ENCODE peak calls at places on chromosome 13, in six cellular contexts. N, P, R, D, T and C are unnamed samples.

GRCh38 chr13:28753208-28753892 is 34.6 kb upstream of the SLC46A3 start:
- DNase-seq in D (no peak), R (peak; percentile 30), T (peak; percentile 8), P (peak; percentile 95), N (no peak), C (peak; percentile 95)

GRCh38 chr13:33349996-33350826 is 64.7 kb upstream of the STARD13 start:
- DNase-seq in P (peak; percentile 37), R (peak; percentile 43), N (peak; percentile 42), D (no peak), T (no peak), C (peak; percentile 52)

GRCh38 chr13:44191504-44192171 is 182.0 kb upstream of the SERP2 start:
- DNase-seq in R (peak; percentile 33), N (peak; percentile 10), D (no peak), T (no peak), P (peak; percentile 90), C (peak; percentile 86)

GRCh38 chr13:83184819-83185218 is 697.5 kb downstream of the SLITRK1 start:
- DNase-seq in N (no peak), P (peak; percentile 65), D (no peak), T (no peak), R (no peak), C (peak; percentile 74)

GRCh38 chr13:109396266-109396665 is 390.1 kb downstream of the IRS2 start:
- DNase-seq in N (no peak), D (no peak), T (no peak), R (no peak), P (no peak), C (no peak)

GRCh38 chr13:109667754-109668360 is 118.5 kb downstream of the IRS2 start:
- DNase-seq in N (no peak), R (no peak), T (no peak), P (no peak), D (no peak), C (no peak)

GRCh38 chr13:32408999-32409313 is 19.0 kb downstream of the N4BP2L1 start:
- DNase-seq in T (no peak), N (no peak), D (no peak), P (no peak), R (no peak), C (no peak)

GRCh38 chr13:50353651-50354415 is 338.6 kb downstream of the KCNRG start:
- DNase-seq in P (peak; percentile 33), D (no peak), T (no peak), R (no peak), N (no peak), C (peak; percentile 20)

GRCh38 chr13:63972328-63972727 is 2556.7 kb upstream of the PCDH20 start:
- DNase-seq in P (no peak), D (no peak), T (no peak), N (no peak), R (no peak), C (no peak)

GRCh38 chr13:104408733-104409132 is 1342.5 kb upstream of the SLC10A2 start:
- DNase-seq in N (no peak), P (no peak), D (no peak), R (no peak), T (no peak), C (peak; percentile 11)

GRCh38 chr13:26531751-26532150 is 25.7 kb upstream of the WASF3 start:
- DNase-seq in T (no peak), P (no peak), N (no peak), D (no peak), R (no peak), C (no peak)

GRCh38 chr13:45849408-45849807 is 2.1 kb downstream of the SIAH3 start:
- DNase-seq in T (no peak), P (no peak), N (no peak), D (no peak), R (no peak), C (no peak)

GRCh38 chr13:67086260-67086659 is 143.9 kb downstream of the PCDH9 start:
- DNase-seq in T (no peak), R (no peak), D (no peak), N (no peak), P (no peak), C (no peak)

GRCh38 chr13:46633416-46633815 is 80.4 kb downstream of the LRCH1 start:
- DNase-seq in D (no peak), N (no peak), P (peak; percentile 81), T (no peak), R (no peak), C (peak; percentile 81)

GRCh38 chr13:26695360-26695705 is 65.3 kb downstream of the GPR12 start:
- DNase-seq in R (no peak), N (no peak), T (no peak), D (no peak), P (no peak), C (no peak)

GRCh38 chr13:65787087-65787486 is 1443.0 kb downstream of the PCDH9 start:
- DNase-seq in D (no peak), R (no peak), N (no peak), T (no peak), P (peak; percentile 3), C (peak; percentile 23)

GRCh38 chr13:107669356-107669755 is 546.0 kb downstream of the LIG4 start:
- DNase-seq in P (peak; percentile 3), T (no peak), R (no peak), N (no peak), D (no peak), C (no peak)

GRCh38 chr13:41179593-41180250 is 14.6 kb downstream of the KBTBD7 start:
- DNase-seq in N (no peak), T (no peak), R (no peak), P (peak; percentile 53), D (no peak), C (peak; percentile 36)

GRCh38 chr13:28429685-28430290 is 65.1 kb downstream of the FLT1 start:
- DNase-seq in D (no peak), N (no peak), P (no peak), T (no peak), R (no peak), C (peak; percentile 62)

GRCh38 chr13:40568672-40569350 is 97.6 kb downstream of the FOXO1 start:
- DNase-seq in D (no peak), P (peak; percentile 56), T (no peak), N (no peak), R (no peak), C (peak; percentile 45)

GRCh38 chr13:50990540-50991506 is 81.2 kb downstream of the RNASEH2B start:
- DNase-seq in T (no peak), D (no peak), P (peak; percentile 70), N (peak; percentile 26), R (no peak), C (peak; percentile 67)

GRCh38 chr13:53460776-53461175 is 432.2 kb downstream of the OLFM4 start:
- DNase-seq in D (no peak), T (no peak), P (no peak), N (no peak), R (no peak), C (no peak)

GRCh38 chr13:25232937-25233515 is 54.3 kb downstream of the MTMR6 start:
- DNase-seq in T (no peak), R (no peak), P (peak; percentile 38), D (no peak), N (no peak), C (peak; percentile 57)

GRCh38 chr13:41289463-41289881 is 21.6 kb upstream of the NAA16 start:
- DNase-seq in D (no peak), T (no peak), P (no peak), R (no peak), N (no peak), C (no peak)

GRCh38 chr13:73429691-73430090 is 370.9 kb downstream of the KLF5 start:
- DNase-seq in P (peak; percentile 53), D (no peak), R (peak; percentile 8), N (no peak), T (no peak), C (peak; percentile 66)

GRCh38 chr13:35714096-35714495 is 237.6 kb upstream of the MAB21L1 start:
- DNase-seq in N (no peak), P (no peak), D (no peak), T (no peak), R (no peak), C (no peak)

GRCh38 chr13:114152831-114153371 is 20.5 kb upstream of the RASA3 start:
- DNase-seq in T (no peak), R (no peak), P (peak; percentile 75), N (no peak), D (no peak), C (peak; percentile 75)

GRCh38 chr13:40389081-40389641 is 277.3 kb downstream of the FOXO1 start:
- DNase-seq in D (no peak), R (no peak), T (no peak), P (no peak), N (no peak), C (no peak)

GRCh38 chr13:50650936-50651638 is 192.4 kb downstream of the DLEU7 start:
- DNase-seq in P (peak; percentile 52), T (peak; percentile 1), D (no peak), R (no peak), N (no peak), C (no peak)

GRCh38 chr13:44068169-44068568 is 188.5 kb downstream of the LACC1 start:
- DNase-seq in T (no peak), R (no peak), N (no peak), D (no peak), P (peak; percentile 64), C (peak; percentile 27)

GRCh38 chr13:34634443-34634842 is 307.6 kb upstream of the NBEA start:
- DNase-seq in D (no peak), N (no peak), R (no peak), P (no peak), T (no peak), C (no peak)

GRCh38 chr13:47661076-47661475 is 340.0 kb downstream of the SUCLA2 start:
- DNase-seq in N (no peak), T (no peak), P (peak; percentile 69), R (no peak), D (no peak), C (peak; percentile 79)
- TF ChIP-seq CTCF in N (no peak), T (no peak), P (no peak), R (no peak), D (no peak), C (no peak)

GRCh38 chr13:23087884-23088283 is 92.9 kb upstream of the SGCG start:
- DNase-seq in R (peak; percentile 32), D (no peak), T (peak; percentile 10), P (peak; percentile 11), N (peak; percentile 9), C (peak; percentile 39)
- TF ChIP-seq CTCF in R (no peak), D (peak; percentile 23), T (peak; percentile 65), P (peak; percentile 54), N (no peak), C (peak; percentile 72)

DNA sequence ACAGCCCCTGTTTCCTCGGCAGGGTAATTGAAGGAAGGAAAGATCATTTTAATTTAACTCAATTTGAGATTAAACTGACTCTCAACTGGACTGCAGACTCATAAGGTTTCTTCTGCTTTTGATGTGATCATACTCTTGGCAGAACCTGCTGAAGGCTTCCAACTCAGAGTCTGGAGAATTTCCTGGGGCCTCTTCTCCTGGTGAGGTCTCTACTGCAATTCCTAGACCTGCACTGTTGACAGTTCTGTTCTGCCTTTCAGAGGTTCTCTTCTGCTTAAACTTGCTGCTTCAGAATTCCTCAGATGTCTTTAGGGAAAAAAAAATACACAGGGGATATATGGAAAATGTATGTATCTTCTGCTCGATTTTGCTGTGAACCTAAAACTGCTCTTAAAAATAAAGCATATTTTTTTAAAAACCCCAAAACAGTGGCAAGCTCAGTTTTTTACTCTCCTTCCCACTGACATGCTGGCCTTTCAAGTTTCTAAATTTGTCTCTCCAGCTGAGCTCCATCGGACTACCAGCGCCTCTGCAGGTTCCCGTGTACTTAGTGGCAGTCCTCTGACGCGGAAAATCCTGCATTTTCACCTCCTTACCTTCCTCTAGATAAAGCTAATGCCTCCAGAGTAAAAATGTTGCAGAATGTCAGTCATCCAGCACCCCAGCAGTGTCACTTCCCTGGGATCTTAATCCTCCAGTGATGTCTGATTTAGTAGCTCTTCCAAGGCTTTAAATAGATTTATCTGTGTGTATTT is 733.5 kb upstream of the SGCG start:
- DNase-seq in P (no peak), N (no peak), T (no peak), D (no peak), R (no peak), C (no peak)
- TF ChIP-seq CTCF in P (no peak), N (no peak), T (no peak), D (no peak), R (no peak), C (no peak)

GRCh38 chr13:55244991-55245644 is 1895.6 kb upstream of the PRR20A start:
- DNase-seq in N (peak; percentile 14), R (no peak), D (no peak), P (no peak), T (no peak), C (no peak)
- TF ChIP-seq CTCF in N (peak; percentile 35), R (no peak), D (peak; percentile 13), P (no peak), T (peak; percentile 22), C (no peak)